ENCODE peak calls at places on chromosomes 3 and 15, in nine cellular contexts. One of them, this sample, is unnamed.

GRCh38 chr15:40282870-40283614 is at the start of gene ANKRD63:
- DNase-seq in heart right ventricle: no peak
- DNase-seq in psoas muscle: peak; percentile 38
- DNase-seq in SW480: no peak
- DNase-seq in NCI-H1417: peak; percentile 60
- DNase-seq in NCI-H524: peak; percentile 50
- DNase-seq in GM06990: no peak
- DNase-seq in activated CD4-positive, alpha-beta T cell treated with anti-CD3 and anti-CD28 coated beads, Interleukin-2, amount 10 ng/mL, durations not matched to agents 7 days and 5 days: no peak
- DNase-seq in lung: no peak
- DNase-seq in this sample: no peak

GRCh38 chr3:1477669-1478068 is 384.8 kb downstream of the CNTN6 start:
- DNase-seq in heart right ventricle: no peak
- DNase-seq in psoas muscle: no peak
- DNase-seq in SW480: no peak
- DNase-seq in NCI-H1417: no peak
- DNase-seq in NCI-H524: no peak
- DNase-seq in GM06990: no peak
- DNase-seq in activated CD4-positive, alpha-beta T cell treated with anti-CD3 and anti-CD28 coated beads, Interleukin-2, amount 10 ng/mL, durations not matched to agents 7 days and 5 days: no peak
- DNase-seq in lung: no peak
- DNase-seq in this sample: no peak

GRCh38 chr3:115680802-115681345 is 57.6 kb downstream of the GAP43 start:
- DNase-seq in heart right ventricle: no peak
- DNase-seq in psoas muscle: no peak
- DNase-seq in SW480: no peak
- DNase-seq in NCI-H1417: no peak
- DNase-seq in NCI-H524: no peak
- DNase-seq in GM06990: no peak
- DNase-seq in activated CD4-positive, alpha-beta T cell treated with anti-CD3 and anti-CD28 coated beads, Interleukin-2, amount 10 ng/mL, durations not matched to agents 7 days and 5 days: no peak
- DNase-seq in lung: no peak
- DNase-seq in this sample: no peak

GRCh38 chr3:84175449-84175848 is 783.3 kb upstream of the CADM2 start:
- DNase-seq in heart right ventricle: no peak
- DNase-seq in psoas muscle: no peak
- DNase-seq in SW480: no peak
- DNase-seq in NCI-H1417: no peak
- DNase-seq in NCI-H524: no peak
- DNase-seq in GM06990: no peak
- DNase-seq in activated CD4-positive, alpha-beta T cell treated with anti-CD3 and anti-CD28 coated beads, Interleukin-2, amount 10 ng/mL, durations not matched to agents 7 days and 5 days: no peak
- DNase-seq in lung: no peak
- DNase-seq in this sample: no peak

GRCh38 chr3:42846682-42847522 is 28.8 kb downstream of the CYP8B1 start:
- DNase-seq in heart right ventricle: no peak
- DNase-seq in psoas muscle: no peak
- DNase-seq in SW480: no peak
- DNase-seq in NCI-H1417: no peak
- DNase-seq in NCI-H524: peak; percentile 48
- DNase-seq in GM06990: peak; percentile 26
- DNase-seq in activated CD4-positive, alpha-beta T cell treated with anti-CD3 and anti-CD28 coated beads, Interleukin-2, amount 10 ng/mL, durations not matched to agents 7 days and 5 days: no peak
- DNase-seq in lung: peak; percentile 38
- DNase-seq in this sample: peak; percentile 28

GRCh38 chr3:48820626-48821324 is 26.9 kb downstream of the PRKAR2A start:
- DNase-seq in heart right ventricle: peak; percentile 34
- DNase-seq in psoas muscle: no peak
- DNase-seq in SW480: no peak
- DNase-seq in NCI-H1417: no peak
- DNase-seq in NCI-H524: no peak
- DNase-seq in GM06990: no peak
- DNase-seq in activated CD4-positive, alpha-beta T cell treated with anti-CD3 and anti-CD28 coated beads, Interleukin-2, amount 10 ng/mL, durations not matched to agents 7 days and 5 days: no peak
- DNase-seq in lung: no peak
- DNase-seq in this sample: no peak

GRCh38 chr3:36957862-36958686 is 13.2 kb upstream of the TRANK1 start:
- DNase-seq in heart right ventricle: no peak
- DNase-seq in psoas muscle: no peak
- DNase-seq in SW480: peak; percentile 59
- DNase-seq in NCI-H1417: no peak
- DNase-seq in NCI-H524: no peak
- DNase-seq in GM06990: no peak
- DNase-seq in activated CD4-positive, alpha-beta T cell treated with anti-CD3 and anti-CD28 coated beads, Interleukin-2, amount 10 ng/mL, durations not matched to agents 7 days and 5 days: no peak
- DNase-seq in lung: no peak
- DNase-seq in this sample: no peak

GRCh38 chr3:89851974-89852621 is 744.7 kb downstream of the EPHA3 start:
- DNase-seq in heart right ventricle: peak; percentile 23
- DNase-seq in psoas muscle: no peak
- DNase-seq in SW480: no peak
- DNase-seq in NCI-H1417: no peak
- DNase-seq in NCI-H524: peak; percentile 75
- DNase-seq in GM06990: no peak
- DNase-seq in activated CD4-positive, alpha-beta T cell treated with anti-CD3 and anti-CD28 coated beads, Interleukin-2, amount 10 ng/mL, durations not matched to agents 7 days and 5 days: no peak
- DNase-seq in lung: no peak
- DNase-seq in this sample: peak; percentile 32

GRCh38 chr15:57485869-57486268 is 105.8 kb upstream of the MYZAP start:
- DNase-seq in heart right ventricle: no peak
- DNase-seq in psoas muscle: peak; percentile 30
- DNase-seq in SW480: peak; percentile 60
- DNase-seq in NCI-H1417: no peak
- DNase-seq in NCI-H524: no peak
- DNase-seq in GM06990: no peak
- DNase-seq in activated CD4-positive, alpha-beta T cell treated with anti-CD3 and anti-CD28 coated beads, Interleukin-2, amount 10 ng/mL, durations not matched to agents 7 days and 5 days: no peak
- DNase-seq in lung: peak; percentile 80
- DNase-seq in this sample: no peak

GRCh38 chr15:65939901-65940617 is 70.8 kb downstream of the RAB11A start:
- DNase-seq in heart right ventricle: peak; percentile 41
- DNase-seq in psoas muscle: no peak
- DNase-seq in SW480: peak; percentile 73
- DNase-seq in NCI-H1417: peak; percentile 92
- DNase-seq in NCI-H524: no peak
- DNase-seq in GM06990: no peak
- DNase-seq in activated CD4-positive, alpha-beta T cell treated with anti-CD3 and anti-CD28 coated beads, Interleukin-2, amount 10 ng/mL, durations not matched to agents 7 days and 5 days: no peak
- DNase-seq in lung: peak; percentile 75
- DNase-seq in this sample: no peak

GRCh38 chr3:13273604-13274105 is 146.5 kb downstream of the NUP210 start:
- DNase-seq in heart right ventricle: no peak
- DNase-seq in psoas muscle: no peak
- DNase-seq in SW480: no peak
- DNase-seq in NCI-H1417: no peak
- DNase-seq in NCI-H524: no peak
- DNase-seq in GM06990: no peak
- DNase-seq in activated CD4-positive, alpha-beta T cell treated with anti-CD3 and anti-CD28 coated beads, Interleukin-2, amount 10 ng/mL, durations not matched to agents 7 days and 5 days: no peak
- DNase-seq in lung: no peak
- DNase-seq in this sample: no peak

GRCh38 chr3:71973337-71974030 is 188.5 kb upstream of the PROK2 start:
- DNase-seq in heart right ventricle: peak; percentile 12
- DNase-seq in psoas muscle: peak; percentile 60
- DNase-seq in SW480: no peak
- DNase-seq in NCI-H1417: peak; percentile 63
- DNase-seq in NCI-H524: peak; percentile 88
- DNase-seq in GM06990: no peak
- DNase-seq in activated CD4-positive, alpha-beta T cell treated with anti-CD3 and anti-CD28 coated beads, Interleukin-2, amount 10 ng/mL, durations not matched to agents 7 days and 5 days: no peak
- DNase-seq in lung: no peak
- DNase-seq in this sample: peak; percentile 32

GRCh38 chr3:11655188-11655928 is 11.6 kb upstream of the VGLL4 start:
- DNase-seq in heart right ventricle: no peak
- DNase-seq in psoas muscle: no peak
- DNase-seq in SW480: no peak
- DNase-seq in NCI-H1417: peak; percentile 55
- DNase-seq in NCI-H524: peak; percentile 83
- DNase-seq in GM06990: no peak
- DNase-seq in activated CD4-positive, alpha-beta T cell treated with anti-CD3 and anti-CD28 coated beads, Interleukin-2, amount 10 ng/mL, durations not matched to agents 7 days and 5 days: no peak
- DNase-seq in lung: no peak
- DNase-seq in this sample: no peak

GRCh38 chr3:73624363-73625123 is at the start of gene PDZRN3:
- DNase-seq in heart right ventricle: peak; percentile 61
- DNase-seq in psoas muscle: peak; percentile 71
- DNase-seq in SW480: peak; percentile 53
- DNase-seq in NCI-H1417: no peak
- DNase-seq in NCI-H524: peak; percentile 55
- DNase-seq in GM06990: no peak
- DNase-seq in activated CD4-positive, alpha-beta T cell treated with anti-CD3 and anti-CD28 coated beads, Interleukin-2, amount 10 ng/mL, durations not matched to agents 7 days and 5 days: no peak
- DNase-seq in lung: peak; percentile 39
- DNase-seq in this sample: peak; percentile 61

GRCh38 chr3:172098698-172099494 is 59.5 kb downstream of the FNDC3B start:
- DNase-seq in heart right ventricle: no peak
- DNase-seq in psoas muscle: no peak
- DNase-seq in SW480: no peak
- DNase-seq in NCI-H1417: peak; percentile 54
- DNase-seq in NCI-H524: no peak
- DNase-seq in GM06990: no peak
- DNase-seq in activated CD4-positive, alpha-beta T cell treated with anti-CD3 and anti-CD28 coated beads, Interleukin-2, amount 10 ng/mL, durations not matched to agents 7 days and 5 days: no peak
- DNase-seq in lung: no peak
- DNase-seq in this sample: no peak

GRCh38 chr3:177418787-177419186 is 221.5 kb upstream of the TBL1XR1 start:
- DNase-seq in heart right ventricle: no peak
- DNase-seq in psoas muscle: no peak
- DNase-seq in SW480: no peak
- DNase-seq in NCI-H1417: no peak
- DNase-seq in NCI-H524: no peak
- DNase-seq in GM06990: no peak
- DNase-seq in activated CD4-positive, alpha-beta T cell treated with anti-CD3 and anti-CD28 coated beads, Interleukin-2, amount 10 ng/mL, durations not matched to agents 7 days and 5 days: no peak
- DNase-seq in lung: no peak
- DNase-seq in this sample: no peak

GRCh38 chr15:53833134-53833624 is 73.7 kb upstream of the WDR72 start:
- DNase-seq in heart right ventricle: peak; percentile 47
- DNase-seq in psoas muscle: no peak
- DNase-seq in SW480: no peak
- DNase-seq in NCI-H1417: no peak
- DNase-seq in NCI-H524: no peak
- DNase-seq in GM06990: no peak
- DNase-seq in activated CD4-positive, alpha-beta T cell treated with anti-CD3 and anti-CD28 coated beads, Interleukin-2, amount 10 ng/mL, durations not matched to agents 7 days and 5 days: no peak
- DNase-seq in lung: no peak
- DNase-seq in this sample: no peak

GRCh38 chr3:2099779-2100191 is 1.1 kb downstream of the CNTN4 start:
- DNase-seq in heart right ventricle: no peak
- DNase-seq in psoas muscle: no peak
- DNase-seq in SW480: no peak
- DNase-seq in NCI-H1417: peak; percentile 69
- DNase-seq in NCI-H524: peak; percentile 32
- DNase-seq in GM06990: peak; percentile 2
- DNase-seq in activated CD4-positive, alpha-beta T cell treated with anti-CD3 and anti-CD28 coated beads, Interleukin-2, amount 10 ng/mL, durations not matched to agents 7 days and 5 days: no peak
- DNase-seq in lung: no peak
- DNase-seq in this sample: peak; percentile 27

GRCh38 chr15:72197045-72197459 is 535 bp downstream of the GRAMD2A start:
- DNase-seq in heart right ventricle: no peak
- DNase-seq in psoas muscle: no peak
- DNase-seq in SW480: no peak
- DNase-seq in NCI-H1417: no peak
- DNase-seq in NCI-H524: no peak
- DNase-seq in GM06990: peak; percentile 37
- DNase-seq in activated CD4-positive, alpha-beta T cell treated with anti-CD3 and anti-CD28 coated beads, Interleukin-2, amount 10 ng/mL, durations not matched to agents 7 days and 5 days: no peak
- DNase-seq in lung: no peak
- DNase-seq in this sample: no peak

GRCh38 chr3:171896341-171896740 is 53.2 kb downstream of the TMEM212 start:
- DNase-seq in heart right ventricle: no peak
- DNase-seq in psoas muscle: no peak
- DNase-seq in SW480: no peak
- DNase-seq in NCI-H1417: no peak
- DNase-seq in NCI-H524: no peak
- DNase-seq in GM06990: no peak
- DNase-seq in activated CD4-positive, alpha-beta T cell treated with anti-CD3 and anti-CD28 coated beads, Interleukin-2, amount 10 ng/mL, durations not matched to agents 7 days and 5 days: no peak
- DNase-seq in lung: no peak
- DNase-seq in this sample: no peak

GRCh38 chr15:70432924-70433500 is 330.3 kb downstream of the UACA start:
- DNase-seq in heart right ventricle: no peak
- DNase-seq in psoas muscle: no peak
- DNase-seq in SW480: no peak
- DNase-seq in NCI-H1417: peak; percentile 16
- DNase-seq in NCI-H524: no peak
- DNase-seq in GM06990: no peak
- DNase-seq in activated CD4-positive, alpha-beta T cell treated with anti-CD3 and anti-CD28 coated beads, Interleukin-2, amount 10 ng/mL, durations not matched to agents 7 days and 5 days: no peak
- DNase-seq in lung: no peak
- DNase-seq in this sample: no peak

GRCh38 chr15:70507772-70508351 is 255.5 kb downstream of the UACA start:
- DNase-seq in heart right ventricle: no peak
- DNase-seq in psoas muscle: no peak
- DNase-seq in SW480: peak; percentile 82
- DNase-seq in NCI-H1417: peak; percentile 49
- DNase-seq in NCI-H524: no peak
- DNase-seq in GM06990: no peak
- DNase-seq in activated CD4-positive, alpha-beta T cell treated with anti-CD3 and anti-CD28 coated beads, Interleukin-2, amount 10 ng/mL, durations not matched to agents 7 days and 5 days: no peak
- DNase-seq in lung: peak; percentile 58
- DNase-seq in this sample: no peak

GRCh38 chr3:7504886-7505775 is 644.2 kb downstream of the GRM7 start:
- DNase-seq in heart right ventricle: peak; percentile 23
- DNase-seq in psoas muscle: no peak
- DNase-seq in SW480: peak; percentile 24
- DNase-seq in NCI-H1417: no peak
- DNase-seq in NCI-H524: no peak
- DNase-seq in GM06990: no peak
- DNase-seq in activated CD4-positive, alpha-beta T cell treated with anti-CD3 and anti-CD28 coated beads, Interleukin-2, amount 10 ng/mL, durations not matched to agents 7 days and 5 days: no peak
- DNase-seq in lung: no peak
- DNase-seq in this sample: no peak